ENCODE peak calls at places on chromosomes 7 and 10, in ten cellular contexts. One of them, this sample, is unnamed.
A peak's percentile ranks its signal among the peaks of the same experiment; 100 is the strongest.

GRCh38 chr10:80700760-80701444 is 163.2 kb downstream of the SH2D4B start:
- DNase-seq in cardiac muscle cell: no peak
- DNase-seq in tibial artery: no peak
- DNase-seq in left ventricle myocardium inferior: no peak
- DNase-seq in astrocyte: no peak
- DNase-seq in tibial nerve: no peak
- DNase-seq in CD4-positive, CD25-positive, alpha-beta regulatory T cell: no peak
- DNase-seq in uterus: no peak
- DNase-seq in right cardiac atrium: no peak
- DNase-seq in transverse colon: no peak
- DNase-seq in this sample: no peak

GRCh38 chr7:90346326-90347125 is at the start of gene GTPBP10:
- DNase-seq in tibial nerve: peak; percentile 83
- DNase-seq in transverse colon: peak; percentile 96
- DNase-seq in tibial artery: peak; percentile 90
- DNase-seq in uterus: peak; percentile 93
- DNase-seq in right cardiac atrium: peak; percentile 97
- DNase-seq in cardiac muscle cell: peak; percentile 96
- DNase-seq in CD4-positive, CD25-positive, alpha-beta regulatory T cell: peak; percentile 95
- DNase-seq in left ventricle myocardium inferior: peak; percentile 93
- DNase-seq in astrocyte: peak; percentile 92
- DNase-seq in this sample: peak; percentile 93

GRCh38 chr7:20778063-20778721 is 8.5 kb downstream of the SP8 start:
- DNase-seq in tibial artery: no peak
- DNase-seq in transverse colon: peak; percentile 18
- DNase-seq in CD4-positive, CD25-positive, alpha-beta regulatory T cell: no peak
- DNase-seq in astrocyte: no peak
- DNase-seq in right cardiac atrium: peak; percentile 60
- DNase-seq in cardiac muscle cell: peak; percentile 86
- DNase-seq in left ventricle myocardium inferior: no peak
- DNase-seq in uterus: no peak
- DNase-seq in tibial nerve: no peak
- DNase-seq in this sample: no peak

GRCh38 chr10:90462761-90463160 is 395.1 kb downstream of the HTR7 start:
- DNase-seq in CD4-positive, CD25-positive, alpha-beta regulatory T cell: no peak
- DNase-seq in transverse colon: no peak
- DNase-seq in left ventricle myocardium inferior: no peak
- DNase-seq in tibial artery: no peak
- DNase-seq in uterus: no peak
- DNase-seq in astrocyte: no peak
- DNase-seq in cardiac muscle cell: no peak
- DNase-seq in right cardiac atrium: no peak
- DNase-seq in tibial nerve: no peak
- DNase-seq in this sample: no peak

GRCh38 chr10:24153537-24153936 is 55.4 kb upstream of the KIAA1217 start:
- DNase-seq in CD4-positive, CD25-positive, alpha-beta regulatory T cell: no peak
- DNase-seq in transverse colon: no peak
- DNase-seq in cardiac muscle cell: no peak
- DNase-seq in astrocyte: peak; percentile 43
- DNase-seq in left ventricle myocardium inferior: no peak
- DNase-seq in right cardiac atrium: no peak
- DNase-seq in uterus: no peak
- DNase-seq in tibial nerve: no peak
- DNase-seq in tibial artery: no peak
- DNase-seq in this sample: no peak

GRCh38 chr7:156478486-156478885 is 162.1 kb upstream of the RNF32 start:
- DNase-seq in CD4-positive, CD25-positive, alpha-beta regulatory T cell: no peak
- DNase-seq in tibial nerve: no peak
- DNase-seq in cardiac muscle cell: no peak
- DNase-seq in tibial artery: no peak
- DNase-seq in uterus: no peak
- DNase-seq in left ventricle myocardium inferior: no peak
- DNase-seq in astrocyte: no peak
- DNase-seq in right cardiac atrium: no peak
- DNase-seq in transverse colon: no peak
- DNase-seq in this sample: no peak

GRCh38 chr7:98166668-98166970 is 44.6 kb upstream of the BHLHA15 start:
- DNase-seq in astrocyte: no peak
- DNase-seq in transverse colon: no peak
- DNase-seq in left ventricle myocardium inferior: no peak
- DNase-seq in uterus: no peak
- DNase-seq in tibial nerve: no peak
- DNase-seq in cardiac muscle cell: no peak
- DNase-seq in CD4-positive, CD25-positive, alpha-beta regulatory T cell: no peak
- DNase-seq in right cardiac atrium: no peak
- DNase-seq in tibial artery: no peak
- DNase-seq in this sample: no peak

GRCh38 chr7:3780016-3780415 is 479.0 kb downstream of the SDK1 start:
- DNase-seq in uterus: no peak
- DNase-seq in tibial nerve: no peak
- DNase-seq in CD4-positive, CD25-positive, alpha-beta regulatory T cell: no peak
- DNase-seq in tibial artery: no peak
- DNase-seq in astrocyte: no peak
- DNase-seq in transverse colon: no peak
- DNase-seq in left ventricle myocardium inferior: no peak
- DNase-seq in right cardiac atrium: no peak
- DNase-seq in cardiac muscle cell: no peak
- DNase-seq in this sample: no peak

GRCh38 chr10:110353244-110354119 is 48.8 kb upstream of the SMNDC1 start:
- DNase-seq in tibial nerve: no peak
- DNase-seq in uterus: no peak
- DNase-seq in CD4-positive, CD25-positive, alpha-beta regulatory T cell: no peak
- DNase-seq in right cardiac atrium: no peak
- DNase-seq in cardiac muscle cell: peak; percentile 19
- DNase-seq in tibial artery: no peak
- DNase-seq in transverse colon: peak; percentile 28
- DNase-seq in left ventricle myocardium inferior: no peak
- DNase-seq in astrocyte: peak; percentile 94
- DNase-seq in this sample: no peak

GRCh38 chr10:110355181-110355831 is 50.6 kb upstream of the SMNDC1 start:
- DNase-seq in astrocyte: no peak
- DNase-seq in tibial nerve: no peak
- DNase-seq in tibial artery: no peak
- DNase-seq in right cardiac atrium: no peak
- DNase-seq in transverse colon: peak; percentile 33
- DNase-seq in uterus: no peak
- DNase-seq in left ventricle myocardium inferior: no peak
- DNase-seq in cardiac muscle cell: no peak
- DNase-seq in CD4-positive, CD25-positive, alpha-beta regulatory T cell: no peak
- DNase-seq in this sample: no peak

GRCh38 chr10:110354322-110354766 is 49.6 kb upstream of the SMNDC1 start:
- DNase-seq in uterus: peak; percentile 69
- DNase-seq in cardiac muscle cell: peak; percentile 87
- DNase-seq in transverse colon: peak; percentile 91
- DNase-seq in tibial nerve: peak; percentile 85
- DNase-seq in tibial artery: peak; percentile 64
- DNase-seq in CD4-positive, CD25-positive, alpha-beta regulatory T cell: peak; percentile 70
- DNase-seq in astrocyte: peak; percentile 65
- DNase-seq in right cardiac atrium: peak; percentile 92
- DNase-seq in left ventricle myocardium inferior: peak; percentile 74
- DNase-seq in this sample: peak; percentile 68

GRCh38 chr10:110350812-110351211 is 46.1 kb upstream of the SMNDC1 start:
- DNase-seq in astrocyte: peak; percentile 90
- DNase-seq in tibial artery: no peak
- DNase-seq in transverse colon: no peak
- DNase-seq in tibial nerve: no peak
- DNase-seq in CD4-positive, CD25-positive, alpha-beta regulatory T cell: no peak
- DNase-seq in cardiac muscle cell: no peak
- DNase-seq in left ventricle myocardium inferior: no peak
- DNase-seq in uterus: no peak
- DNase-seq in right cardiac atrium: no peak
- DNase-seq in this sample: no peak

DNA sequence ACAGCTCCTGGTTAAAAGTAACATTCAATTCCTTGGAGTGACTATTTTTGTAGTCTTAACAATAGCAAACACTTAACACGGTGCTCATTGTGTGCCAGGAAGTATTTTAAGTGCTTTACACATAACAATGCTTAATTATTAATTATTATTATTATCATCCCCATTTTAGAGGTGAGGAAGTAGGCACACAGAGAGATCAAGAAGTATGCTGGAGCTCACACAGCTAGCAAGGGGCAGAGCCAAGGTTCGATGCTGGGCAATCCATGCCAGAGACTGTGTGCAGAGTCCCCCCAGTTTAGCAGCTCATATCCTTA is 48.2 kb upstream of the SMNDC1 start:
- DNase-seq in astrocyte: no peak
- DNase-seq in right cardiac atrium: no peak
- DNase-seq in tibial artery: no peak
- DNase-seq in tibial nerve: no peak
- DNase-seq in left ventricle myocardium inferior: no peak
- DNase-seq in CD4-positive, CD25-positive, alpha-beta regulatory T cell: no peak
- DNase-seq in uterus: no peak
- DNase-seq in cardiac muscle cell: no peak
- DNase-seq in transverse colon: no peak
- DNase-seq in this sample: no peak
- H3K27ac ChIP-seq in astrocyte: peak overlapping the region; percentile 71
- H3K27ac ChIP-seq in right cardiac atrium: no peak overlapping the region
- H3K27ac ChIP-seq in tibial artery: no peak overlapping the region
- H3K27ac ChIP-seq in tibial nerve: no peak overlapping the region
- H3K27ac ChIP-seq in left ventricle myocardium inferior: no peak overlapping the region
- H3K27ac ChIP-seq in CD4-positive, CD25-positive, alpha-beta regulatory T cell: no peak overlapping the region
- H3K27ac ChIP-seq in uterus: no peak overlapping the region
- H3K27ac ChIP-seq in cardiac muscle cell: no peak overlapping the region
- H3K27ac ChIP-seq in transverse colon: no peak overlapping the region
- H3K27ac ChIP-seq in this sample: no peak overlapping the region

GRCh38 chr10:69676301-69676700 is 46.3 kb downstream of the FAM241B start:
- DNase-seq in transverse colon: no peak
- DNase-seq in left ventricle myocardium inferior: no peak
- DNase-seq in astrocyte: no peak
- DNase-seq in right cardiac atrium: no peak
- DNase-seq in tibial nerve: no peak
- DNase-seq in tibial artery: no peak
- DNase-seq in cardiac muscle cell: no peak
- DNase-seq in uterus: no peak
- DNase-seq in CD4-positive, CD25-positive, alpha-beta regulatory T cell: no peak
- DNase-seq in this sample: no peak

GRCh38 chr10:69679736-69680135 is 49.7 kb downstream of the FAM241B start:
- DNase-seq in cardiac muscle cell: no peak
- DNase-seq in transverse colon: no peak
- DNase-seq in right cardiac atrium: no peak
- DNase-seq in uterus: no peak
- DNase-seq in astrocyte: no peak
- DNase-seq in tibial nerve: no peak
- DNase-seq in left ventricle myocardium inferior: no peak
- DNase-seq in CD4-positive, CD25-positive, alpha-beta regulatory T cell: no peak
- DNase-seq in tibial artery: no peak
- DNase-seq in this sample: no peak

GRCh38 chr10:69674786-69675185 is 44.7 kb downstream of the FAM241B start:
- DNase-seq in CD4-positive, CD25-positive, alpha-beta regulatory T cell: no peak
- DNase-seq in right cardiac atrium: no peak
- DNase-seq in tibial nerve: no peak
- DNase-seq in uterus: no peak
- DNase-seq in transverse colon: no peak
- DNase-seq in cardiac muscle cell: no peak
- DNase-seq in astrocyte: no peak
- DNase-seq in left ventricle myocardium inferior: no peak
- DNase-seq in tibial artery: no peak
- DNase-seq in this sample: peak; percentile 3

GRCh38 chr10:69680610-69681009 is 50.6 kb downstream of the FAM241B start:
- DNase-seq in transverse colon: no peak
- DNase-seq in uterus: no peak
- DNase-seq in left ventricle myocardium inferior: no peak
- DNase-seq in astrocyte: no peak
- DNase-seq in right cardiac atrium: no peak
- DNase-seq in CD4-positive, CD25-positive, alpha-beta regulatory T cell: no peak
- DNase-seq in tibial nerve: no peak
- DNase-seq in cardiac muscle cell: no peak
- DNase-seq in tibial artery: no peak
- DNase-seq in this sample: no peak

DNA sequence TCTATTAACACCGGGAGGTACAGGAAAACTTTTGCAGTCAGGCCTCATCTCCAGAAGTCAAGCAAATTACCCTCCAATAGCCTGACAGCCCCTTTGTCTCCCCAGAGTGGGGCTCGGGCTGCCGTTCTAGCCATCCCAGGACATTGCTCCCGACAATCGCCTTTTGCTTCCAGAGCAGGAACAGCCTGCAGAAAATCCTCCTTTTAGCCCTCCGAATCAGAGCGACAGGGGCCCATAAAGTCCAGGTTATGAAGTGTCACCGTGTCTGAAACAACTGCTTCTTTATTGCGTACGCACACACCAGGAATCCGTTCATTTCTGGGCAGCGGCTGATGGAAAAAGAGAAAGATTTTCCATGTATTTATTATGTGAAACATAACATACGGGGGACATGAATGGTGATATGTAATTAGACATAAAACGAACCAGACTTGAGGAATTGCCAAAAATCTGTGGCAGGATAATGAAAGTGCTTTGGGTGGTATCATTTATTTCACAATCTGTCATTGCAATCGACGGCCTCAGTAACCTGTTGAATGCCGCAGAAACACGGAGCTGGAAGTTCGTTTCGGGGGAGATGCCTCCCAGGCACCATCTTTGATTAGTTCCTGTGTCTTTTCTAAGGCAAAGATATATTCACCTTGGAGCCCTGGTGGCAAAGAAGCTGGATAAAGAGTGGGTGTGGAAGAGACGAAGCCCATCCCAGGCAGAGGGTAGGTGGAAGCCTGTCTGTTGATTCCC is 48.0 kb downstream of the FAM241B start:
- DNase-seq in tibial nerve: no peak
- DNase-seq in right cardiac atrium: no peak
- DNase-seq in uterus: no peak
- DNase-seq in astrocyte: no peak
- DNase-seq in transverse colon: no peak
- DNase-seq in CD4-positive, CD25-positive, alpha-beta regulatory T cell: no peak
- DNase-seq in tibial artery: no peak
- DNase-seq in left ventricle myocardium inferior: no peak
- DNase-seq in cardiac muscle cell: no peak
- DNase-seq in this sample: no peak
- H3K27me3 ChIP-seq in tibial nerve: peaks cover 22% of the 10 kb centered on the region
- H3K27me3 ChIP-seq in right cardiac atrium: no peaks in the 10 kb centered on the region
- H3K27me3 ChIP-seq in uterus: no peaks in the 10 kb centered on the region
- H3K27me3 ChIP-seq in astrocyte: peaks cover 59% of the 10 kb centered on the region
- H3K27me3 ChIP-seq in transverse colon: no peaks in the 10 kb centered on the region
- H3K27me3 ChIP-seq in CD4-positive, CD25-positive, alpha-beta regulatory T cell: no peaks in the 10 kb centered on the region
- H3K27me3 ChIP-seq in tibial artery: peaks cover 5% of the 10 kb centered on the region
- H3K27me3 ChIP-seq in left ventricle myocardium inferior: peaks cover 64% of the 10 kb centered on the region
- H3K27me3 ChIP-seq in cardiac muscle cell: no peaks in the 10 kb centered on the region
- H3K27me3 ChIP-seq in this sample: peaks cover 4% of the 10 kb centered on the region

GRCh38 chr10:58254644-58255043 is 13.1 kb downstream of the IPMK start:
- DNase-seq in tibial artery: no peak
- DNase-seq in tibial nerve: no peak
- DNase-seq in cardiac muscle cell: no peak
- DNase-seq in transverse colon: no peak
- DNase-seq in astrocyte: no peak
- DNase-seq in left ventricle myocardium inferior: no peak
- DNase-seq in uterus: no peak
- DNase-seq in right cardiac atrium: no peak
- DNase-seq in CD4-positive, CD25-positive, alpha-beta regulatory T cell: no peak
- DNase-seq in this sample: no peak
- H3K9me3 ChIP-seq in tibial artery: no peaks in the 10 kb centered on the region
- H3K9me3 ChIP-seq in tibial nerve: no peaks in the 10 kb centered on the region
- H3K9me3 ChIP-seq in cardiac muscle cell: no peaks in the 10 kb centered on the region
- H3K9me3 ChIP-seq in transverse colon: no peaks in the 10 kb centered on the region
- H3K9me3 ChIP-seq in astrocyte: no peaks in the 10 kb centered on the region
- H3K9me3 ChIP-seq in left ventricle myocardium inferior: no peaks in the 10 kb centered on the region
- H3K9me3 ChIP-seq in uterus: no peaks in the 10 kb centered on the region
- H3K9me3 ChIP-seq in right cardiac atrium: no peaks in the 10 kb centered on the region
- H3K9me3 ChIP-seq in CD4-positive, CD25-positive, alpha-beta regulatory T cell: no peaks in the 10 kb centered on the region
- H3K9me3 ChIP-seq in this sample: no peaks in the 10 kb centered on the region

GRCh38 chr7:153398370-153398769 is 638.8 kb downstream of the ACTR3B start:
- DNase-seq in right cardiac atrium: no peak
- DNase-seq in tibial nerve: no peak
- DNase-seq in astrocyte: no peak
- DNase-seq in cardiac muscle cell: no peak
- DNase-seq in uterus: no peak
- DNase-seq in CD4-positive, CD25-positive, alpha-beta regulatory T cell: no peak
- DNase-seq in transverse colon: no peak
- DNase-seq in left ventricle myocardium inferior: no peak
- DNase-seq in tibial artery: no peak
- DNase-seq in this sample: no peak

GRCh38 chr7:153397459-153397858 is 637.9 kb downstream of the ACTR3B start:
- DNase-seq in right cardiac atrium: no peak
- DNase-seq in CD4-positive, CD25-positive, alpha-beta regulatory T cell: no peak
- DNase-seq in tibial artery: no peak
- DNase-seq in left ventricle myocardium inferior: no peak
- DNase-seq in uterus: no peak
- DNase-seq in tibial nerve: no peak
- DNase-seq in cardiac muscle cell: no peak
- DNase-seq in transverse colon: no peak
- DNase-seq in astrocyte: no peak
- DNase-seq in this sample: no peak

GRCh38 chr7:153399554-153399940 is 640.0 kb downstream of the ACTR3B start:
- DNase-seq in cardiac muscle cell: no peak
- DNase-seq in right cardiac atrium: no peak
- DNase-seq in CD4-positive, CD25-positive, alpha-beta regulatory T cell: no peak
- DNase-seq in tibial nerve: no peak
- DNase-seq in transverse colon: no peak
- DNase-seq in uterus: no peak
- DNase-seq in tibial artery: no peak
- DNase-seq in left ventricle myocardium inferior: no peak
- DNase-seq in astrocyte: no peak
- DNase-seq in this sample: no peak

GRCh38 chr7:153397906-153398305 is 638.4 kb downstream of the ACTR3B start:
- DNase-seq in uterus: no peak
- DNase-seq in transverse colon: no peak
- DNase-seq in astrocyte: no peak
- DNase-seq in CD4-positive, CD25-positive, alpha-beta regulatory T cell: no peak
- DNase-seq in tibial artery: no peak
- DNase-seq in cardiac muscle cell: no peak
- DNase-seq in right cardiac atrium: no peak
- DNase-seq in tibial nerve: no peak
- DNase-seq in left ventricle myocardium inferior: no peak
- DNase-seq in this sample: no peak

GRCh38 chr7:153398789-153399553 is 639.4 kb downstream of the ACTR3B start:
- DNase-seq in uterus: no peak
- DNase-seq in left ventricle myocardium inferior: no peak
- DNase-seq in tibial artery: no peak
- DNase-seq in cardiac muscle cell: no peak
- DNase-seq in tibial nerve: no peak
- DNase-seq in astrocyte: no peak
- DNase-seq in CD4-positive, CD25-positive, alpha-beta regulatory T cell: no peak
- DNase-seq in right cardiac atrium: no peak
- DNase-seq in transverse colon: no peak
- DNase-seq in this sample: no peak
- H3K27ac ChIP-seq in uterus: no peak overlapping the region
- H3K27ac ChIP-seq in left ventricle myocardium inferior: no peak overlapping the region
- H3K27ac ChIP-seq in tibial artery: no peak overlapping the region
- H3K27ac ChIP-seq in cardiac muscle cell: no peak overlapping the region
- H3K27ac ChIP-seq in tibial nerve: no peak overlapping the region
- H3K27ac ChIP-seq in astrocyte: no peak overlapping the region
- H3K27ac ChIP-seq in CD4-positive, CD25-positive, alpha-beta regulatory T cell: no peak overlapping the region
- H3K27ac ChIP-seq in right cardiac atrium: no peak overlapping the region
- H3K27ac ChIP-seq in transverse colon: no peak overlapping the region
- H3K27ac ChIP-seq in this sample: no peak overlapping the region